ENCODE peak calls at places on chromosomes 4 and X, in six cellular contexts. One of them, this sample, is unnamed.

GRCh38 chr4:87042986-87043820 is 108.4 kb downstream of the AFF1 start:
- DNase-seq in activated B cell treated with CpG ODN at 0.5 μM for 24 hours: no peak
- DNase-seq in PC-3: no peak
- DNase-seq in lower lobe of right lung: no peak
- DNase-seq in AG04449: no peak
- DNase-seq in suprapubic skin: no peak
- DNase-seq in this sample: no peak

GRCh38 chr4:3010577-3010976 is 47.2 kb downstream of the GRK4 start:
- DNase-seq in activated B cell treated with CpG ODN at 0.5 μM for 24 hours: no peak
- DNase-seq in PC-3: peak; percentile 52
- DNase-seq in lower lobe of right lung: no peak
- DNase-seq in AG04449: no peak
- DNase-seq in suprapubic skin: peak; percentile 29
- DNase-seq in this sample: no peak

GRCh38 chr4:182245041-182245440 is 1.8 kb downstream of the TENM3 start:
- DNase-seq in activated B cell treated with CpG ODN at 0.5 μM for 24 hours: no peak
- DNase-seq in PC-3: no peak
- DNase-seq in lower lobe of right lung: no peak
- DNase-seq in AG04449: no peak
- DNase-seq in suprapubic skin: no peak
- DNase-seq in this sample: no peak

GRCh38 chr4:125390126-125390525 is 75.4 kb downstream of the FAT4 start:
- DNase-seq in activated B cell treated with CpG ODN at 0.5 μM for 24 hours: no peak
- DNase-seq in PC-3: peak; percentile 39
- DNase-seq in lower lobe of right lung: no peak
- DNase-seq in AG04449: peak; percentile 28
- DNase-seq in suprapubic skin: no peak
- DNase-seq in this sample: no peak

GRCh38 chr4:31193516-31193915 is 473.3 kb downstream of the PCDH7 start:
- DNase-seq in activated B cell treated with CpG ODN at 0.5 μM for 24 hours: no peak
- DNase-seq in PC-3: peak; percentile 2
- DNase-seq in lower lobe of right lung: no peak
- DNase-seq in AG04449: no peak
- DNase-seq in suprapubic skin: no peak
- DNase-seq in this sample: no peak

GRCh38 chr4:174580597-174580996 is 58.3 kb upstream of the HPGD start:
- DNase-seq in activated B cell treated with CpG ODN at 0.5 μM for 24 hours: no peak
- DNase-seq in PC-3: no peak
- DNase-seq in lower lobe of right lung: no peak
- DNase-seq in AG04449: no peak
- DNase-seq in suprapubic skin: no peak
- DNase-seq in this sample: no peak

GRCh38 chr4:137738377-137738990 is 206.2 kb upstream of the PCDH18 start:
- DNase-seq in activated B cell treated with CpG ODN at 0.5 μM for 24 hours: no peak
- DNase-seq in PC-3: no peak
- DNase-seq in lower lobe of right lung: no peak
- DNase-seq in AG04449: no peak
- DNase-seq in suprapubic skin: no peak
- DNase-seq in this sample: no peak

GRCh38 chrX:83008415-83008814 is 499.7 kb upstream of the POU3F4 start:
- DNase-seq in activated B cell treated with CpG ODN at 0.5 μM for 24 hours: no peak
- DNase-seq in PC-3: peak; percentile 51
- DNase-seq in lower lobe of right lung: no peak
- DNase-seq in AG04449: no peak
- DNase-seq in suprapubic skin: no peak
- DNase-seq in this sample: peak; percentile 9

GRCh38 chr4:108370291-108370690 is 201.6 kb upstream of the LEF1 start:
- DNase-seq in activated B cell treated with CpG ODN at 0.5 μM for 24 hours: no peak
- DNase-seq in PC-3: no peak
- DNase-seq in lower lobe of right lung: no peak
- DNase-seq in AG04449: no peak
- DNase-seq in suprapubic skin: no peak
- DNase-seq in this sample: no peak

DNA sequence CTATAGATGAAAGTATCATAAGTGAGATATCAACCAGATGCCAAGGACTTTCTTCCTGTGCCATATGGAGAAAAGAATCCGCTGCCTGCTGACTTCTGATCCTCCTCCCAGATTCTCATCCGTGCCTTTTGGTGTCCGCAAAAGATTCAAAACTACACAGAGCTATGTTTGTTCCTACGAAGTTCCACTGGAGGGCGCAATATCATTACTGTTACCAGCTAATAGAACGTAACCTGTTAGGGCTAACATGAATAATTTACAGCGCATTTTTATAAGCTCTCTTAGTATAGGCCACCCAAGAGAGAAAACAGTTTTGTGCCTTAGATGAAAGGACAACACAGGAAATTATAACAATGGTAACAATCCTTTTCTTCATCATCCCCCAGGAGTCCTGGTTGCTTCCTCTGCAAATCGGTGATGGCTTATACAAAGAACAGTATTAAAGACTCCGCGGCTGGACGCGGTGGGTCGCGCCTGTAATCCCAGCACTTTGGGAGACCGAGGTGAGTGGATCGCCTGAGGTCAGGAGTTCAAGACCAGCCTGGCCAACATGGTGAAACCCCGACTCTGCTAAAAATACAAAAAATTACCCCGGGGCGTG is 22.8 kb upstream of the CENPVL3 start:
- DNase-seq in activated B cell treated with CpG ODN at 0.5 μM for 24 hours: no peak
- DNase-seq in PC-3: peak; percentile 68
- DNase-seq in lower lobe of right lung: no peak
- DNase-seq in AG04449: peak; percentile 9
- DNase-seq in suprapubic skin: no peak
- DNase-seq in this sample: peak; percentile 47
- TF ChIP-seq CTCF in activated B cell treated with CpG ODN at 0.5 μM for 24 hours: no peak
- TF ChIP-seq CTCF in PC-3: peak; percentile 76
- TF ChIP-seq CTCF in lower lobe of right lung: peak; percentile 36
- TF ChIP-seq CTCF in AG04449: no peak
- TF ChIP-seq CTCF in suprapubic skin: no peak
- TF ChIP-seq CTCF in this sample: peak; percentile 35

GRCh38 chr4:147837435-147837834 is 105.5 kb downstream of the ARHGAP10 start:
- DNase-seq in activated B cell treated with CpG ODN at 0.5 μM for 24 hours: no peak
- DNase-seq in PC-3: peak; percentile 40
- DNase-seq in lower lobe of right lung: no peak
- DNase-seq in AG04449: no peak
- DNase-seq in suprapubic skin: no peak
- DNase-seq in this sample: no peak
- TF ChIP-seq CTCF in activated B cell treated with CpG ODN at 0.5 μM for 24 hours: no peak
- TF ChIP-seq CTCF in PC-3: peak; percentile 14
- TF ChIP-seq CTCF in lower lobe of right lung: no peak
- TF ChIP-seq CTCF in AG04449: no peak
- TF ChIP-seq CTCF in suprapubic skin: no peak
- TF ChIP-seq CTCF in this sample: no peak

GRCh38 chrX:17939724-17940123 is 78.6 kb upstream of the RAI2 start:
- DNase-seq in activated B cell treated with CpG ODN at 0.5 μM for 24 hours: no peak
- DNase-seq in PC-3: peak; percentile 39
- DNase-seq in lower lobe of right lung: no peak
- DNase-seq in AG04449: no peak
- DNase-seq in suprapubic skin: no peak
- DNase-seq in this sample: no peak

GRCh38 chrX:17944833-17945497 is 83.9 kb upstream of the RAI2 start:
- DNase-seq in activated B cell treated with CpG ODN at 0.5 μM for 24 hours: no peak
- DNase-seq in PC-3: peak; percentile 61
- DNase-seq in lower lobe of right lung: no peak
- DNase-seq in AG04449: no peak
- DNase-seq in suprapubic skin: no peak
- DNase-seq in this sample: peak; percentile 17
- TF ChIP-seq CTCF in activated B cell treated with CpG ODN at 0.5 μM for 24 hours: no peak
- TF ChIP-seq CTCF in PC-3: peak; percentile 83
- TF ChIP-seq CTCF in lower lobe of right lung: peak; percentile 36
- TF ChIP-seq CTCF in AG04449: peak; percentile 34
- TF ChIP-seq CTCF in suprapubic skin: no peak
- TF ChIP-seq CTCF in this sample: peak; percentile 63

GRCh38 chrX:110153900-110154299 is 151.0 kb downstream of the TMEM164 start:
- DNase-seq in activated B cell treated with CpG ODN at 0.5 μM for 24 hours: no peak
- DNase-seq in PC-3: no peak
- DNase-seq in lower lobe of right lung: no peak
- DNase-seq in AG04449: no peak
- DNase-seq in suprapubic skin: no peak
- DNase-seq in this sample: no peak

GRCh38 chrX:110159235-110159634 is 156.3 kb downstream of the TMEM164 start:
- DNase-seq in activated B cell treated with CpG ODN at 0.5 μM for 24 hours: no peak
- DNase-seq in PC-3: no peak
- DNase-seq in lower lobe of right lung: no peak
- DNase-seq in AG04449: no peak
- DNase-seq in suprapubic skin: no peak
- DNase-seq in this sample: no peak

GRCh38 chrX:110157444-110157843 is 154.5 kb downstream of the TMEM164 start:
- DNase-seq in activated B cell treated with CpG ODN at 0.5 μM for 24 hours: no peak
- DNase-seq in PC-3: no peak
- DNase-seq in lower lobe of right lung: no peak
- DNase-seq in AG04449: no peak
- DNase-seq in suprapubic skin: no peak
- DNase-seq in this sample: no peak

GRCh38 chrX:110155759-110156158 is 152.8 kb downstream of the TMEM164 start:
- DNase-seq in activated B cell treated with CpG ODN at 0.5 μM for 24 hours: no peak
- DNase-seq in PC-3: no peak
- DNase-seq in lower lobe of right lung: no peak
- DNase-seq in AG04449: no peak
- DNase-seq in suprapubic skin: no peak
- DNase-seq in this sample: no peak

DNA sequence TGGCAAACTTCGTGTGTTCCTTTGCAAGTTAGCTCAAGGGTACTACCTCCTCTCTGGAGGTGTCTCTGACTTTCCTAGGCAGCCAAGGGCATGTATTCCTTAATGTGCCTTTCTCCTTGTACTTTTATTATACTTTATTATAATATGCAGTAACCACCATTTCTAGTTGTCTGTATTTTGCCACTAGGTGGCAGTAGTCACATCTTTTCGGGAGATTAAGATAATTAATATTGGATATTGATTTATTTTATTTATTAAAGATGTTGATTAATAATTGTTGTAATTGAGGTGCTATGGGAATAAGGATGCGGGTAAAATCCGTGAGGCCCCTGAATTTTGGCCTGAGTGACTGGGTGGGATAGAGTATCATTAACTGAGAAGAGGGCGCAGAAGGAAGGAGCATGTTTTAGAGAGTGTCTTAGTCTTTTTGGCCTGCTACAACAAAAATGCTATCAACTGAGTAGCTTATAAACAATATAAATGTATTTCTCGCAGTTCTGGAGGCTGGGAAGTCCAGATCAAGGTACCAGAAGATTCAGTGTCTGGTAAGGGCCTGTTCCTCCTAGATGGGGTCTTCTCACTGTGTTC is 153.3 kb downstream of the TMEM164 start:
- DNase-seq in activated B cell treated with CpG ODN at 0.5 μM for 24 hours: no peak
- DNase-seq in PC-3: peak; percentile 52
- DNase-seq in lower lobe of right lung: no peak
- DNase-seq in AG04449: no peak
- DNase-seq in suprapubic skin: no peak
- DNase-seq in this sample: no peak
- TF ChIP-seq CTCF in activated B cell treated with CpG ODN at 0.5 μM for 24 hours: no peak
- TF ChIP-seq CTCF in PC-3: peak; percentile 54
- TF ChIP-seq CTCF in lower lobe of right lung: peak; percentile 43
- TF ChIP-seq CTCF in AG04449: no peak
- TF ChIP-seq CTCF in suprapubic skin: no peak
- TF ChIP-seq CTCF in this sample: peak; percentile 17

DNA sequence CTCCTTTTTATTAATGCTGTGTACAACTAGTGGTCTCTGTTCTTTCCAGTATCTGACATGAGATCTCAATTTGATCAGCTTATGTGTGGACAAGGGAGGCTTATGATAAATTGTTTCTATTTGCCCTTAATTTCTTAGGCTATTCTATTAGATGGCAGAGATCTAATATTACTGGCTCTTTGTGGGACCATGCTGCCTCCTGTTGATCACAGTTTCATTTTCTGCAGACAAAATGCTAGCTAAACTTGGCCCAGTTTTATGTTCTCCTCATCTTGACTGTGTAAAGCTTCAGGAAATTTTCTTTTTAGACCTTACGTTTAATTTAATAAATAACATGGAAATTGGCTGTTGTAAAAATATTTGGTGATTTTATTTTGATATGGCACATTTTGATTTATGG is 627.1 kb upstream of the AADAT start:
- DNase-seq in activated B cell treated with CpG ODN at 0.5 μM for 24 hours: no peak
- DNase-seq in PC-3: peak; percentile 7
- DNase-seq in lower lobe of right lung: no peak
- DNase-seq in AG04449: no peak
- DNase-seq in suprapubic skin: no peak
- DNase-seq in this sample: no peak
- TF ChIP-seq CTCF in activated B cell treated with CpG ODN at 0.5 μM for 24 hours: no peak
- TF ChIP-seq CTCF in PC-3: peak; percentile 34
- TF ChIP-seq CTCF in lower lobe of right lung: no peak
- TF ChIP-seq CTCF in AG04449: no peak
- TF ChIP-seq CTCF in suprapubic skin: no peak
- TF ChIP-seq CTCF in this sample: no peak